ENCODE peak calls at places on chromosome 22, in five cellular contexts. P is HepG2, E is suprapubic skin, D is stomach, O is sigmoid colon. T is an unnamed sample.

GRCh38 chr22:24175160-24175808 is 6.0 kb upstream of the SUSD2 start:
- DNase-seq in P (peak; percentile 59), E (peak; percentile 86), D (peak; percentile 83), O (peak; percentile 94), T (no peak)

GRCh38 chr22:46068908-46069481 is 81.3 kb upstream of the PPARA start:
- DNase-seq in P (no peak), E (peak; percentile 66), D (peak; percentile 26), O (peak; percentile 71), T (no peak)

GRCh38 chr22:16776088-16776487 is 49.1 kb downstream of the XKR3 start:
- DNase-seq in P (no peak), E (no peak), D (no peak), O (no peak), T (no peak)

GRCh38 chr22:35399114-35399677 is 744 bp upstream of the MCM5 start:
- DNase-seq in P (no peak), E (no peak), D (no peak), O (no peak), T (no peak)

GRCh38 chr22:43337946-43338345 is 5.2 kb downstream of the SCUBE1 start:
- DNase-seq in P (no peak), E (no peak), D (no peak), O (no peak), T (no peak)

GRCh38 chr22:22944268-22944985 is 56.8 kb downstream of the IGLL5 start:
- DNase-seq in P (no peak), E (peak; percentile 49), D (peak; percentile 19), O (no peak), T (peak; percentile 71)

GRCh38 chr22:48919187-48919590 is 908.5 kb downstream of the BRD1 start:
- DNase-seq in P (no peak), E (peak; percentile 35), D (peak; percentile 16), O (peak; percentile 27), T (peak; percentile 55)

GRCh38 chr22:49951678-49951985 is 8.9 kb upstream of the PIM3 start:
- DNase-seq in P (no peak), E (no peak), D (peak; percentile 51), O (no peak), T (no peak)

GRCh38 chr22:23399367-23400285 is 180.5 kb downstream of the IGLL1 start:
- DNase-seq in P (no peak), E (peak; percentile 55), D (no peak), O (peak; percentile 60), T (no peak)

GRCh38 chr22:50674606-50675552 is 2.3 kb downstream of the SHANK3 start:
- DNase-seq in P (peak; percentile 32), E (peak; percentile 65), D (peak; percentile 71), O (no peak), T (peak; percentile 75)

GRCh38 chr22:46058591-46059519 is 81.9 kb upstream of the WNT7B start:
- DNase-seq in P (no peak), E (peak; percentile 70), D (peak; percentile 25), O (peak; percentile 68), T (no peak)

GRCh38 chr22:32644252-32645100 is 157.0 kb upstream of the TIMP3 start:
- DNase-seq in P (peak; percentile 98), E (peak; percentile 84), D (peak; percentile 40), O (peak; percentile 83), T (peak; percentile 67)

GRCh38 chr22:44623771-44624510 is 78.1 kb upstream of the PRR5 start:
- DNase-seq in P (no peak), E (no peak), D (no peak), O (no peak), T (no peak)

GRCh38 chr22:30902496-30903357 is 65.8 kb downstream of the MORC2 start:
- DNase-seq in P (no peak), E (no peak), D (peak; percentile 18), O (no peak), T (no peak)

GRCh38 chr22:29152045-29152380 is 53.7 kb upstream of the EMID1 start:
- DNase-seq in P (no peak), E (no peak), D (peak; percentile 15), O (no peak), T (no peak)

GRCh38 chr22:24516301-24516737 is 21.2 kb downstream of the UPB1 start:
- DNase-seq in P (peak; percentile 62), E (no peak), D (no peak), O (no peak), T (no peak)

GRCh38 chr22:50694099-50694498 is 21.5 kb downstream of the SHANK3 start:
- DNase-seq in P (no peak), E (no peak), D (no peak), O (no peak), T (no peak)

DNA sequence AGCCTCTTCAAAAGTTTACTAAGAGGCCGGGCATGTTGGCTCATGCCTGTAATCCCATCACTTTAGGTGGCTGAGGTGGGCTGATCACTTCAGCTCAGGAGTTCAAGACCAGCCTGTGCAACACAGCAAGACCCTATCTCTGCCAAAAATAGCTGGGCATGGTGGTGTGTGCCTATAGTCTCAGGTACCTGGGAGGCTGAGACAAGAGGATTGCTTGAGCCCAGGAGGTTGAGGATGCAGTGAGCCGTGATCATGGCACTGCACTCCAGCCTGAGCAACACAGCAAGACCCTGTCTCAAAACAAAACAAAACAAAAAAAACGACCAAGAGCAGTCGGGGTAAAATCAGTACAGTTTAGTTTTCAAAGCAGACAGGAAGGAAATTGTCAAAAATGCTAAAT is 4.7 kb upstream of the ADSL start:
- DNase-seq in P (no peak), E (no peak), D (no peak), O (no peak), T (no peak)
- TF ChIP-seq POLR2AphosphoS5 in P (no peak), E (no peak), D (no peak), O (no peak), T (no peak)

GRCh38 chr22:38737302-38738060 is 18.3 kb downstream of the SUN2 start:
- DNase-seq in P (no peak), E (no peak), D (no peak), O (no peak), T (no peak)
- TF ChIP-seq POLR2AphosphoS5 in P (no peak), E (no peak), D (no peak), O (no peak), T (no peak)

DNA sequence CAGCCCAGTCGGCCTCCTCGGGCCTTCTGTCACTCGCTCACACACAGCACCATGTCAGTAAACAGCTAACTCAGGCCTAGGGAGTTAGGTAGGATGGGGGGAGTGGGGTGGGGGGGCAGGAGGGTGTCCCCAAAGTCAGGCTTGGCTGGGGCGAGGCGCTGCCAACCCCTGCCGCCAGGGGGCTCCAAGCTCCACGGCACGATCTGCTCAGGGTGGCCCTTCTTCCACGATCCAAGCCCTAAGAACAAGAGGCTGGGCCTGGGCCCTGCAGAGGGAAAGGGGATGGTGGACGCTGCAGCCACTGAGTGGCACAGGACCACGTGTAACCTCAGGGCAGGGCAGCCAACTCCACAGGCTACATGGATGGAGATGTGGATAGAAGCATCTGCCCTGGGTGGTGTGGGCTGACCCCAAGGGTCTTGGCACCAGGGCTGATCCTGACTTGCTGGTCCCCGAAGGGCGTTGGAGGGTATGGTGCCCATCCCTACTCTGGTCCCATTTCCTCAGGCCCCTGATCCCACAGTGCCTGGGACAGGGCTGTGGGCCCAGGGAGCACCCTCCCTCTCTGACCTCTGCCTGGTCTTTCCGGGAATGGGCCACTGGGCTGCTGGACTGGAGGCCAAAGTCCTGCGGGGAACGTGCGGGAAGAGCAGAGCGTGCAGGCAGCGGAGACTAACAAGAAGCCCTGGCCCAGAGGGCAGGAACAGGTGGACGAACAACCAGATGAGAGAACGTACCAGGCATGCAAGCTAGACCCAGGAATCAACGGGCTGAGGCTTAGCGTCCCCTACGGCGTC is 29.1 kb upstream of the TXNRD2 start:
- DNase-seq in P (peak; percentile 53), E (no peak), D (peak; percentile 74), O (peak; percentile 83), T (peak; percentile 68)
- TF ChIP-seq POLR2AphosphoS5 in P (peak; percentile 53), E (no peak), D (peak; percentile 38), O (no peak), T (no peak)

DNA sequence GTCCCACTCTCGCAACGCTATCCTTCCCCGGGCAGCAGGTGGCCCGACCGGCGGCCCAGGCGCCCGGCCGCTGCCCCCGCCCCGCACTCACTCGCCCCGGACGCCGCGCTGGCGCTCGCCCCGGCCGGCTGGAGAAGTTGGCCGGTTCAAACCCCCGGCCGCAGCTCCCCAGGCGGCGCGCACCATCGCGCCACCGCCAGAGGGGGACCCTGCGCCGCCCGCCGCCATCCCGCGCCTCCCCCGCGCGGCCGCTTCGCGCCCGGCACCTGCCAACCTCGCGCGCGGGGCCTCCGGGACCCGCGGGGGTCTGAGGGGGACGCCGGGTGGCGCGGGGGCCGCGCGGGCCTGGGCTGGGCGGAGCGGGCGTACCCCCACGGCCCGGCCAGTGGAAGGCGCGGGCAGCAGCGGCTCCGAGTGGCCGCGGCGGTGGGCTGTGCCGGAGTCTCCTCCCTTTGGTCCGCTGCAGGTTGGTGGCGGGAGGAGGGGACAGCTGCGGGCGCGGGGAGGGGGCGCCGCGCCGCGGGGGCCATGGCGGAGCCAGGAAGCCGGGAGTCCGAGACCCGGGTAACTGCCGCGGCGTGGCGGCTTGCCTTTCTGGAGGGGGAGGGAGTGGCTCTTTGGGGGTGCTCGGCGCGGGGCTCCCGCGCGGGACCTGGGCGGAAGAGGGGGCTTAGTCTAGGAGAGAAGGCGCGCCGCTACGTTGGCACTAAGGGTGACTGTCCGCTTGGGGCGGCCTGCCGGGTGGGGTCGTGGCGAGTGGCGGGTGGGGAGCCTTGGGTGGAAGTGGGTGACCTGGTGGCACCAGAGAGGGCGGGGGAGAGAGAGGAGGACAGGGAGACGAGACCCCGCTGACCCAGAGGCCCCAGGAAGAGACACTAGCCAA is at the start of the genes MPST and TST:
- DNase-seq in P (peak; percentile 62), E (peak; percentile 80), D (peak; percentile 81), O (peak; percentile 89), T (peak; percentile 95)
- TF ChIP-seq POLR2AphosphoS5 in P (peak; percentile 32), E (no peak), D (peak; percentile 29), O (peak; percentile 3), T (peak; percentile 58)